ENCODE peak calls at places on chromosomes 16 and 17, in six cellular contexts. F is left ventricle myocardium inferior, I is GM20000, H is nephron progenitor cell, J is fibroblast of pulmonary artery, E is A549. P is an unnamed sample.

GRCh38 chr16:77385481-77385880 is 49.4 kb downstream of the ADAMTS18 start:
- DNase-seq in E (no peak), H (no peak), F (no peak), J (no peak), I (no peak), P (no peak)

GRCh38 chr17:63309021-63309420 is 137.1 kb downstream of the CYB561 start:
- DNase-seq in F (no peak), J (peak; percentile 68), E (peak; percentile 13), I (no peak), H (no peak), P (no peak)

GRCh38 chr17:77429985-77430752 is 289.4 kb downstream of the SEC14L1 start:
- DNase-seq in H (peak; percentile 93), I (peak; percentile 75), F (peak; percentile 91), E (peak; percentile 88), J (peak; percentile 97), P (peak; percentile 87)

GRCh38 chr17:38710603-38710962 is 5.5 kb downstream of the MLLT6 start:
- DNase-seq in E (no peak), F (no peak), H (no peak), I (no peak), J (no peak), P (no peak)

GRCh38 chr16:77812856-77813523 is 24.6 kb downstream of the VAT1L start:
- DNase-seq in H (no peak), J (no peak), I (no peak), E (no peak), F (no peak), P (no peak)

GRCh38 chr17:83030432-83030831 is 49.0 kb upstream of the METRNL start:
- DNase-seq in J (no peak), E (no peak), H (no peak), F (no peak), I (no peak), P (no peak)

GRCh38 chr16:85420501-85421337 is 192.4 kb upstream of the GSE1 start:
- DNase-seq in I (peak; percentile 92), J (peak; percentile 58), F (peak; percentile 47), E (peak; percentile 78), H (peak; percentile 81), P (peak; percentile 95)

GRCh38 chr17:4584125-4584834 is at the start of gene SMTNL2:
- DNase-seq in E (no peak), F (peak; percentile 80), I (peak; percentile 69), H (peak; percentile 84), J (no peak), P (no peak)

GRCh38 chr17:14793237-14793636 is 471.9 kb downstream of the PMP22 start:
- DNase-seq in F (no peak), I (no peak), E (no peak), J (no peak), H (no peak), P (no peak)

GRCh38 chr17:35254107-35254802 is 11.4 kb downstream of the SLFN5 start:
- DNase-seq in J (peak; percentile 99), E (peak; percentile 97), I (no peak), H (no peak), F (no peak), P (no peak)

DNA sequence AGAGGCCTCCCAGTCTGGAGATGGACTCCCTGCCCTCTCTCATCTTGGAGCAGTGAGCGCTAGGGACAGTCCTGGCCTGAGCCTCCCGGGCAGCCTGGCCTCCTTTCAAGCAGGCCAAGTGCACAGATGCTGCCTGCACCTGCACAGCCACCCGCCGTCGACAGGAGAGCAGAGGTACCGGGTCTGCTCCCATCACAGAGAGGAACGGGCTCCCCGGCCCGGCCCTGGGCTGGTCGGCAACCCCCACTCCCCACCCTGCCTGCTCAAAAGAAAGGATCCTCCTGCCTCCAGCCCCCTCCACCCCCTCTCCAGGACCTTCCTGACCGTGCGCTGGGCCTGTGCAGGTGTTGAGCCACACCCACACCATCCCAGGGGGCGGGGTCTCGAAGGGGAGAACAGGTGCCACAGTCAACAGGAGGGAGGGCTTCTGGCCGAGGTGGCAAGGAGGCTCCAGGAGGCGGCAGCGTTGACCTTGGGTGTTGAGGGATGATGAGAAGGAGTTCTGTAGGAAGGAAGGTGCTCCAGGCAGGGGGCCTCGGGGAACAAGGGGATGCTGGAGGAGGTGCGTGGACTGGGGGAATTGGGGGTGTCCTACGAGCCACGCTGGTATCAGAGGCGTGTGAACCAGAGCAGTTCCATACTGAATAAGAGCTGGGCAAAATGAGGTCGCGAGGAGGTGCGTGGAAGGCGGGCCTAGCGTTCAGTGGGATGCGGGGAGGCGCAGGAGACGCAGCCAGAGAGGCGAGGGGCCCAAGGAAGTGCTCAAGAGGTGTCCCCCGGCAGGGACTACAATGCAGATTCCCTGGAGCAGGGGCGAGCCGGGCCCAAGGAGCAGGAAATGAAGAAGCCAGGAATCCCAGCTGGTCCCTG is 967 bp upstream of the CDH15 start:
- DNase-seq in F (no peak), J (no peak), I (no peak), E (peak; percentile 41), H (no peak), P (no peak)
- TF ChIP-seq CTCF in F (no peak), J (no peak), I (no peak), E (peak; percentile 17), H (no peak), P (peak; percentile 7)

DNA sequence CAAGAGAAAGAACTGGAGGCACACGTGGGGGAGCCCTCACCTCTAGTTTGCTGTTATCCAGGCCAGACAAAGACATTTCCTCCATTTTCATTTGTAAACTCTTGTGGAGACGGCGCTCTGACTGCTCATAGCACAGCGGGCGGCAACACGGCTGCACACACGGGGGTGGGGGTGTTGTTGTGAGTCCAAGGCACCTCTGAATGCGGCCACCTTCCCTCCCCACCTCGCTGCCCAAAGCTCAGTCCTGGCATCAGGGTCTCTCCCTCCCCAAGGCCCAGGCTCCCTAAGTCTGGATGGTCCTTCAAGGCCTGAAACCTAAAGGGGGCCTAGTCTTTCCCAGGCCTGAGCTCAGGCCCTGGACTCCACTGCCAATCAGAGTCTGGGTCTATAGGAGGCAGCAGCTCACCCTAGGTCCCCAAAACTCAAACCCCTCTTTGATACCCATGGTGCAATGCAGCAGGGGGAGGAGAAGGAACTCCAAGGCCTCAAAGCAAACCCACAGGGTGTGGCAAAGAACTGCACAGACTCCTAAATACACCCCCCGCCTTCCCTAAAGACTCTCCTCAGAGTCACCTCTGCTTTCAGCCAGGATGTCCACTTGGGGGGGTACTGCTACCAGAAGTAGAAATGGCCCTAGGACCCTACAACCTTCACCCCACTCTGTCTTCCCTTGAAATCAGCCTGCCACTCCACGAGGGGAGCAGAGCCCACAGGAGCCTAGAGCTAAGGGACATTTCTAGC is 1.5 kb downstream of the ATXN7L3 start:
- DNase-seq in H (no peak), I (peak; percentile 69), E (peak; percentile 77), F (no peak), J (peak; percentile 53), P (peak; percentile 74)
- TF ChIP-seq CTCF in H (no peak), I (no peak), E (no peak), F (no peak), J (no peak), P (no peak)

GRCh38 chr17:32593003-32593402 is 106.2 kb downstream of the CDK5R1 start:
- DNase-seq in H (no peak), F (no peak), E (no peak), I (no peak), J (no peak), P (no peak)
- TF ChIP-seq CTCF in H (no peak), F (no peak), E (no peak), I (no peak), J (no peak), P (no peak)

GRCh38 chr17:65218261-65218660 is 81.1 kb downstream of the RGS9 start:
- DNase-seq in F (no peak), I (no peak), H (no peak), E (no peak), J (no peak), P (no peak)

GRCh38 chr17:65219707-65220106 is 82.5 kb downstream of the RGS9 start:
- DNase-seq in H (no peak), J (no peak), F (no peak), E (no peak), I (no peak), P (no peak)

GRCh38 chr17:65220732-65221131 is 83.6 kb downstream of the RGS9 start:
- DNase-seq in E (no peak), F (no peak), J (no peak), H (no peak), I (no peak), P (no peak)

GRCh38 chr17:65222216-65222738 is 85.1 kb downstream of the RGS9 start:
- DNase-seq in F (no peak), E (no peak), H (no peak), I (no peak), J (no peak), P (no peak)

GRCh38 chr17:65219124-65219523 is 82.0 kb downstream of the RGS9 start:
- DNase-seq in I (no peak), E (peak; percentile 19), J (no peak), H (no peak), F (no peak), P (no peak)
- TF ChIP-seq CTCF in I (no peak), E (peak; percentile 20), J (peak; percentile 35), H (no peak), F (peak; percentile 17), P (peak; percentile 14)

DNA sequence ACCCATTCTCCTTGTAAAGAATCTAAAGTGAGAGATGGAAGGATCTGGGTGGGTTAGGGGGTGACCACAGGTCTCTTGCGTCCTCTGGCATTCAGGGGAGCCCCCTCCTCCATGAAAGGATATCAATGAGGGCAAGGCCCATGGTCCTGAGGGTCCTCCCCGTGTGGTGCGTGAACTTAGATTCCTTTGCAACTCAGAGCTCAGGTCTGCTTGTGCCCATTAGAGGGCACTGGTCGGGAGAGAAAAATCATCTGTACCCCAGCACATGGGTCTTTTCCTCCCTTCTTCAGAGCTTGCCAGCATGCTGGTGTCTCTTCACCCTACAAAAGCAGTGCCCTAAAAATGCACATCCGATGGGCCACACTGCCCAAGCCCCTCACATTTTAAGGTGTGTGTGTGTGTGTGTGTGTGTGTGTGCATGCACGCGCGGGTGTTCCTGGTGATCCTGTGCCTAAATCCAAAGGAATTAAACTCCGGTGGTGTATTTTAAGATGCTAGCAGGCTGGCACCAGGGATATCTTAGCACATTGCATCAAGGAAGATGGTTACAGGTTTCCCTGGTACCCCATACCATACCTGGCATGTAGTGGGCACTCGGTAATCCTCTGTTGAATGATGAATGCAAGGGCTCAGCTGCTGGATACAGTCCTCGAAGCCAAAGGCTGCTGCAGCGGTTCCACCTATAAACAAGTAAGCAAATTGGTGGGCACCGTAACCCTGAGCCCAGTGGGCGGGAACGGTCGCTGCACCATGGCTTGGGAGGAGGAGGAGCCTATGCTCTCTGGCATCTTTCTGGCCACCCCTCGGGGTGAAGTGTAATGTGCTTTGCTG is 4.7 kb downstream of the C1QTNF1 start:
- DNase-seq in I (no peak), F (no peak), H (no peak), J (peak; percentile 40), E (no peak), P (peak; percentile 9)
- TF ChIP-seq CTCF in I (no peak), F (peak; percentile 36), H (no peak), J (peak; percentile 36), E (peak; percentile 48), P (peak; percentile 19)

GRCh38 chr16:1338119-1338730 is 4.8 kb downstream of the BAIAP3 start:
- DNase-seq in J (no peak), H (peak; percentile 70), E (peak; percentile 52), I (peak; percentile 74), F (no peak), P (no peak)
- TF ChIP-seq CTCF in J (peak; percentile 39), H (peak; percentile 47), E (peak; percentile 64), I (peak; percentile 74), F (peak; percentile 42), P (peak; percentile 26)

GRCh38 chr17:49576906-49577650 is 1.4 kb downstream of the NXPH3 start:
- DNase-seq in H (no peak), I (no peak), E (no peak), F (no peak), J (no peak), P (no peak)
- TF ChIP-seq CTCF in H (no peak), I (no peak), E (no peak), F (no peak), J (no peak), P (no peak)

GRCh38 chr16:56673916-56674315 is 4.3 kb downstream of the MT1H start:
- DNase-seq in I (no peak), F (no peak), E (peak; percentile 54), H (peak; percentile 42), J (peak; percentile 42), P (no peak)
- TF ChIP-seq CTCF in I (peak; percentile 19), F (peak; percentile 77), E (peak; percentile 53), H (peak; percentile 43), J (peak; percentile 65), P (peak; percentile 48)